ENCODE peak calls at places on chromosomes 16 and 17, in eight cellular contexts. E is HFF-Myc, X is PC-3, Z is H7, M is aorta, P is MG63, T is AG09309, R is mucosa of descending colon. Y is an unnamed sample.

GRCh38 chr17:41812176-41813038 is at the start of gene FKBP10:
- DNase-seq in E (peak), X (peak), Z (peak), M (peak), P (peak), T (no peak), R (peak), Y (peak)

GRCh38 chr17:70168044-70168978 is 1.0 kb upstream of the KCNJ2 start:
- DNase-seq in E (peak), X (peak), Z (peak), M (peak), P (peak), T (peak), R (peak), Y (peak)

GRCh38 chr17:70434536-70435490 is 265.5 kb downstream of the KCNJ2 start:
- DNase-seq in E (no peak), X (no peak), Z (no peak), M (no peak), P (no peak), T (no peak), R (peak), Y (no peak)

GRCh38 chr17:76560877-76561221 is 21.0 kb downstream of the PRCD start:
- DNase-seq in E (no peak), X (no peak), Z (no peak), M (no peak), P (no peak), T (no peak), R (no peak), Y (no peak)

GRCh38 chr16:85420501-85421337 is 192.4 kb upstream of the GSE1 start:
- DNase-seq in E (no peak), X (peak), Z (peak), M (peak), P (peak), T (no peak), R (peak), Y (no peak)

GRCh38 chr16:18037051-18037450 is 299.5 kb downstream of the NPIPA8 start:
- DNase-seq in E (no peak), X (no peak), Z (no peak), M (no peak), P (no peak), T (no peak), R (no peak), Y (no peak)

GRCh38 chr16:2194166-2194834 is 2.1 kb downstream of the CASKIN1 start:
- DNase-seq in E (peak), X (peak), Z (no peak), M (no peak), P (peak), T (no peak), R (no peak), Y (peak)

GRCh38 chr16:26672206-26672605 is 394.5 kb upstream of the C16orf82 start:
- DNase-seq in E (no peak), X (no peak), Z (no peak), M (no peak), P (no peak), T (no peak), R (no peak), Y (no peak)

GRCh38 chr16:78195868-78196267 is 96.4 kb downstream of the WWOX start:
- DNase-seq in E (no peak), X (no peak), Z (no peak), M (no peak), P (no peak), T (no peak), R (no peak), Y (no peak)

GRCh38 chr16:75267631-75268264 is 16.3 kb upstream of the BCAR1 start:
- DNase-seq in E (no peak), X (peak), Z (peak), M (peak), P (peak), T (no peak), R (peak), Y (no peak)

GRCh38 chr16:86931410-86931941 is 353.1 kb downstream of the FOXL1 start:
- DNase-seq in E (no peak), X (peak), Z (peak), M (peak), P (peak), T (peak), R (peak), Y (peak)

GRCh38 chr17:50495918-50496317 is 12.3 kb upstream of the MYCBPAP start:
- DNase-seq in E (no peak), X (peak), Z (no peak), M (no peak), P (peak), T (no peak), R (no peak), Y (peak)

GRCh38 chr16:84119368-84119767 is 2.6 kb upstream of the MBTPS1 start:
- DNase-seq in E (no peak), X (peak), Z (no peak), M (no peak), P (no peak), T (no peak), R (no peak), Y (no peak)

GRCh38 chr17:72725432-72726068 is 366.9 kb downstream of the SLC39A11 start:
- DNase-seq in E (peak), X (peak), Z (peak), M (no peak), P (peak), T (no peak), R (peak), Y (peak)

GRCh38 chr16:29974291-29975133 is 844 bp downstream of the TAOK2 start:
- DNase-seq in E (no peak), X (peak), Z (peak), M (peak), P (no peak), T (no peak), R (no peak), Y (no peak)

GRCh38 chr16:30677931-30678585 is 19.8 kb downstream of the FBRS start:
- DNase-seq in E (no peak), X (no peak), Z (peak), M (no peak), P (no peak), T (no peak), R (no peak), Y (no peak)

GRCh38 chr17:45677770-45678169 is 106.3 kb upstream of the CRHR1 start:
- DNase-seq in E (peak), X (peak), Z (no peak), M (no peak), P (peak), T (no peak), R (no peak), Y (no peak)

GRCh38 chr17:61561354-61561753 is 29.7 kb downstream of the NACA2 start:
- DNase-seq in E (no peak), X (peak), Z (no peak), M (no peak), P (no peak), T (no peak), R (no peak), Y (no peak)

GRCh38 chr17:58120195-58120822 is 27.9 kb upstream of the OR4D1 start:
- DNase-seq in E (peak), X (peak), Z (peak), M (no peak), P (peak), T (no peak), R (peak), Y (peak)

GRCh38 chr17:42055003-42055402 is 4.6 kb upstream of the C17orf113 start:
- DNase-seq in E (no peak), X (no peak), Z (peak), M (no peak), P (no peak), T (no peak), R (no peak), Y (no peak)

GRCh38 chr16:19410435-19411153 is 7.1 kb upstream of the TMC5 start:
- DNase-seq in E (no peak), X (peak), Z (peak), M (peak), P (peak), T (no peak), R (peak), Y (no peak)

GRCh38 chr16:72475688-72476087 is 303.7 kb upstream of the PMFBP1 start:
- DNase-seq in E (no peak), X (no peak), Z (no peak), M (no peak), P (no peak), T (no peak), R (no peak), Y (no peak)

GRCh38 chr16:85677383-85677967 is 11.3 kb downstream of the GINS2 start:
- DNase-seq in E (no peak), X (no peak), Z (no peak), M (peak), P (no peak), T (no peak), R (no peak), Y (no peak)

GRCh38 chr17:50155115-50155819 is 4.8 kb upstream of the PPP1R9B start:
- DNase-seq in E (no peak), X (no peak), Z (peak), M (peak), P (peak), T (no peak), R (no peak), Y (no peak)

GRCh38 chr17:68709995-68710780 is 109.0 kb upstream of the FAM20A start:
- DNase-seq in E (peak), X (no peak), Z (no peak), M (no peak), P (no peak), T (peak), R (no peak), Y (peak)

GRCh38 chr16:7482028-7482427 is 149.4 kb downstream of the RBFOX1 start:
- DNase-seq in E (no peak), X (no peak), Z (no peak), M (no peak), P (no peak), T (no peak), R (no peak), Y (no peak)

GRCh38 chr16:825298-826061 is 24.9 kb upstream of the GNG13 start:
- DNase-seq in E (no peak), X (no peak), Z (peak), M (no peak), P (peak), T (no peak), R (no peak), Y (no peak)

GRCh38 chr17:70318061-70318460 is 148.7 kb downstream of the KCNJ2 start:
- DNase-seq in E (no peak), X (no peak), Z (no peak), M (no peak), P (peak), T (no peak), R (no peak), Y (no peak)

GRCh38 chr17:81911969-81912368 is 770 bp upstream of the PCYT2 start:
- DNase-seq in E (no peak), X (no peak), Z (no peak), M (no peak), P (no peak), T (no peak), R (no peak), Y (no peak)
- H3K4me3 ChIP-seq in E (no peak), X (peak), Z (peak), M (no peak), P (no peak), T (no peak), R (no peak), Y (no peak)

DNA sequence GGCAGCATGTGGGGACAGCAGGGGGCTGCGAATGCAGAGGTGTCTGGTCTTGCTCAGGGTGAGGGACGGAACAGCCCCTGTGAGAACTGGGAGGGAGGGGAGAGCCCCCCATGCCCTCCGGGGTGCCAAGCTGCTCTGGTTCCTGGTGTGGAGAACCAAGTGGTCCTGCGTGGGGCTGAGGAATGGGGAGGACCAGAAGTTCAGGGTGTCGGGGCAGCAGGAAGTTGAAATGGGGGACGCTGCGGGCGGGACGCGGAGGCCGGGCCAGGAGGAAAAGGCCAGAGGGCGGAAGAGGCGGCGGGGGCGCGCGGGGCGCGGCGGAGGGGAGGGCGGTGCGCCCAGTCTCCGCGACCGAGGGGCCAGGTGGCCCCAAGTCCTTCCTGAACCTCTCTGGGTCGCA is 3.6 kb downstream of the ALDH3A1 start:
- DNase-seq in E (no peak), X (no peak), Z (no peak), M (no peak), P (no peak), T (no peak), R (no peak), Y (no peak)
- H3K4me3 ChIP-seq in E (peak), X (no peak), Z (peak), M (no peak), P (no peak), T (no peak), R (no peak), Y (peak)

GRCh38 chr17:55299890-55300289 is 35.1 kb downstream of the HLF start:
- DNase-seq in E (no peak), X (no peak), Z (no peak), M (no peak), P (no peak), T (no peak), R (no peak), Y (no peak)
- H3K4me3 ChIP-seq in E (no peak), X (no peak), Z (no peak), M (no peak), P (no peak), T (no peak), R (no peak), Y (no peak)

DNA sequence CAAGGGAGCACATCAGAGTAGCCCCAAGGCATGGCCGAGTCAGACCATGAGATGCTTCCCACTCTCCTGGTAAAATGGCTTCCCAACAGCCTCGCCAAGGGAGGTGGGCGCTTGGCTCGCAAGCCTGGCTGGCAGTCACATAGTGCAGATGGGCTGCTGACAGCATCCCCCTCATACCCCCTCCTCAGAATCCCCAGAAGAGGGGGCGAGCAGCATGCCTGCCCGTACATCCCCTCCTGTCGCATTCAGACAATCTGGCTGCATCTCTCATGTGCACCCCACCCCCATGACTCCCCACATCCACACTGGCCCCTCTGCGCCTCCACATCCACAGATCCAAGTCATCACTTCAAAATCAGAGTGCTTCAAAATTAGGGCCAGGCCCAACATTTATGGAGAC is 54.0 kb upstream of the CES5A start:
- DNase-seq in E (no peak), X (no peak), Z (no peak), M (no peak), P (no peak), T (no peak), R (no peak), Y (no peak)
- H3K4me3 ChIP-seq in E (no peak), X (no peak), Z (no peak), M (no peak), P (no peak), T (no peak), R (no peak), Y (no peak)

GRCh38 chr17:2090210-2090641 is 35.3 kb downstream of the HIC1 start:
- DNase-seq in E (no peak), X (no peak), Z (peak), M (no peak), P (no peak), T (no peak), R (no peak), Y (no peak)
- H3K4me3 ChIP-seq in E (no peak), X (no peak), Z (no peak), M (no peak), P (no peak), T (peak), R (no peak), Y (no peak)

Y was measured in brain microvascular endothelial cell.